ENCODE peak calls at places on chromosomes 16 and 17, in four cellular contexts. N, E, K and R are unnamed samples.

GRCh38 chr16:1175566-1176279 is 22.8 kb downstream of the CACNA1H start:
- DNase-seq in N (no peak), E (peak; percentile 55), K (no peak), R (no peak)

GRCh38 chr17:67474081-67474661 is 97.1 kb downstream of the PITPNC1 start:
- DNase-seq in N (no peak), E (peak; percentile 57), K (no peak), R (no peak)

GRCh38 chr16:85461814-85462404 is 151.2 kb upstream of the GSE1 start:
- DNase-seq in N (no peak), E (peak; percentile 70), K (no peak), R (no peak)

GRCh38 chr17:72545756-72546155 is 424.9 kb downstream of the SOX9 start:
- DNase-seq in N (no peak), E (no peak), K (no peak), R (no peak)

GRCh38 chr17:79006794-79007503 is 2.6 kb downstream of the CANT1 start:
- DNase-seq in N (no peak), E (no peak), K (no peak), R (no peak)

GRCh38 chr17:56358651-56359050 is 205.4 kb downstream of the ANKFN1 start:
- DNase-seq in N (no peak), E (peak; percentile 28), K (no peak), R (no peak)

GRCh38 chr17:28745052-28745776 is 1.4 kb downstream of the TRAF4 start:
- DNase-seq in N (no peak), E (peak; percentile 68), K (peak; percentile 33), R (no peak)

GRCh38 chr16:71576971-71577370 is at the start of gene TAT:
- DNase-seq in N (no peak), E (no peak), K (no peak), R (no peak)

GRCh38 chr17:79647456-79647915 is 36.6 kb upstream of the RBFOX3 start:
- DNase-seq in N (no peak), E (no peak), K (no peak), R (no peak)

GRCh38 chr16:72939247-72939646 is 108.7 kb downstream of the ZFHX3 start:
- DNase-seq in N (no peak), E (no peak), K (no peak), R (no peak)

GRCh38 chr16:52068447-52069074 is 478.4 kb downstream of the TOX3 start:
- DNase-seq in N (no peak), E (peak; percentile 70), K (no peak), R (no peak)

GRCh38 chr16:3054965-3055733 is 8.8 kb downstream of the MMP25 start:
- DNase-seq in N (no peak), E (no peak), K (no peak), R (no peak)